ENCODE peak calls at places on chromosomes 5 and 9, in nine cellular contexts. S is CD4-positive, alpha-beta T cell; I is neural crest cell; O is left ventricle myocardium inferior; K is nephron progenitor cell; Y is RWPE1; R is astrocyte of the spinal cord; F is GM12865; U is tibial artery. G is an unnamed sample.

GRCh38 chr9:15295761-15296405 is 11.1 kb downstream of the TTC39B start:
- DNase-seq in S (no peak), I (no peak), O (no peak), K (peak; percentile 16), Y (peak; percentile 42), R (peak; percentile 87), F (peak; percentile 40), U (no peak), G (peak; percentile 35)

GRCh38 chr5:162323471-162323870 is 255.9 kb downstream of the GABRG2 start:
- DNase-seq in S (no peak), I (no peak), O (no peak), K (no peak), Y (no peak), R (no peak), F (no peak), U (no peak), G (no peak)

GRCh38 chr5:111043712-111044506 is 27.6 kb upstream of the TSLP start:
- DNase-seq in S (no peak), I (no peak), O (no peak), K (peak; percentile 14), Y (no peak), R (peak; percentile 94), F (no peak), U (no peak), G (no peak)

GRCh38 chr5:6761333-6761732 is 48.1 kb downstream of the TENT4A start:
- DNase-seq in S (no peak), I (no peak), O (no peak), K (no peak), Y (no peak), R (no peak), F (no peak), U (no peak), G (no peak)

GRCh38 chr9:124800306-124801259 is 23.6 kb downstream of the OLFML2A start:
- DNase-seq in S (no peak), I (no peak), O (peak; percentile 54), K (no peak), Y (peak; percentile 52), R (no peak), F (peak; percentile 51), U (no peak), G (peak; percentile 66)

GRCh38 chr5:91641730-91642350 is 258.7 kb upstream of the ARRDC3 start:
- DNase-seq in S (no peak), I (no peak), O (no peak), K (no peak), Y (peak; percentile 23), R (peak; percentile 75), F (peak; percentile 44), U (no peak), G (peak; percentile 3)

GRCh38 chr5:154830219-154830595 is 20.2 kb downstream of the FAXDC2 start:
- DNase-seq in S (no peak), I (no peak), O (no peak), K (no peak), Y (no peak), R (no peak), F (no peak), U (no peak), G (no peak)

GRCh38 chr9:76257224-76257794 is 136.9 kb downstream of the RFK start:
- DNase-seq in S (no peak), I (no peak), O (peak; percentile 43), K (no peak), Y (no peak), R (no peak), F (no peak), U (no peak), G (no peak)

GRCh38 chr5:84383296-84383815 is 1.3 kb downstream of the EDIL3 start:
- DNase-seq in S (no peak), I (peak; percentile 1), O (no peak), K (no peak), Y (no peak), R (no peak), F (no peak), U (peak; percentile 63), G (peak; percentile 0)

GRCh38 chr9:113526841-113527240 is 63.3 kb downstream of the RGS3 start:
- DNase-seq in S (no peak), I (no peak), O (no peak), K (no peak), Y (no peak), R (no peak), F (no peak), U (no peak), G (no peak)

GRCh38 chr5:56696900-56697299 is 118.4 kb upstream of the MAP3K1 start:
- DNase-seq in S (no peak), I (no peak), O (no peak), K (no peak), Y (no peak), R (peak; percentile 40), F (no peak), U (no peak), G (no peak)

DNA sequence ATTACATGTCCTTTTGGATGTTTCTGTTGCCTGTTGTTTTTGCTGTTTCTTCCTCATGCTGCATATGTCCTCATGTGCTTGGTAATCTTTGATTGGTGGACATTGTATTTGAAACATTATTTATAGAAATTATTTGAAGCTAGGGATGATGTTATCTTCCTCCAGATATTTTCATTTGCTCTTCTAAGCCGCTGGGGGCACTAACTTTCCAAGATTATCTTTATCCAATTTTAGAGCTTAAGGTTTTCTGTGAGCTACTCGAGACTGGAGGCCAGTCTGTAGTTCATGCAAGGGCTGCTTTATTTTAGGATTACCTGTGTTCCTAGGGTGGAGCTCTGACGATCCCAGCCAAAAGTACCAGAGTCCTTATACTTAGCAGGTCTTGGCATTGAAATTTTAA is 40.9 kb downstream of the STX17 start:
- DNase-seq in S (no peak), I (no peak), O (no peak), K (no peak), Y (no peak), R (peak; percentile 4), F (no peak), U (no peak), G (no peak)
- TF ChIP-seq CTCF in S (no peak), I (peak; percentile 52), O (no peak), K (peak; percentile 27), Y (no peak), R (peak; percentile 27), F (no peak), U (no peak), G (no peak)

GRCh38 chr9:2466703-2467102 is 154.9 kb upstream of the VLDLR start:
- DNase-seq in S (no peak), I (no peak), O (no peak), K (peak; percentile 43), Y (no peak), R (no peak), F (no peak), U (no peak), G (no peak)

GRCh38 chr9:2465516-2465915 is 156.1 kb upstream of the VLDLR start:
- DNase-seq in S (no peak), I (no peak), O (no peak), K (no peak), Y (no peak), R (no peak), F (no peak), U (no peak), G (no peak)

GRCh38 chr9:2473691-2474090 is 147.9 kb upstream of the VLDLR start:
- DNase-seq in S (no peak), I (no peak), O (no peak), K (no peak), Y (no peak), R (no peak), F (no peak), U (no peak), G (no peak)

GRCh38 chr9:2465921-2466460 is 155.6 kb upstream of the VLDLR start:
- DNase-seq in S (no peak), I (no peak), O (no peak), K (no peak), Y (peak; percentile 0), R (no peak), F (peak; percentile 78), U (no peak), G (peak; percentile 40)

DNA sequence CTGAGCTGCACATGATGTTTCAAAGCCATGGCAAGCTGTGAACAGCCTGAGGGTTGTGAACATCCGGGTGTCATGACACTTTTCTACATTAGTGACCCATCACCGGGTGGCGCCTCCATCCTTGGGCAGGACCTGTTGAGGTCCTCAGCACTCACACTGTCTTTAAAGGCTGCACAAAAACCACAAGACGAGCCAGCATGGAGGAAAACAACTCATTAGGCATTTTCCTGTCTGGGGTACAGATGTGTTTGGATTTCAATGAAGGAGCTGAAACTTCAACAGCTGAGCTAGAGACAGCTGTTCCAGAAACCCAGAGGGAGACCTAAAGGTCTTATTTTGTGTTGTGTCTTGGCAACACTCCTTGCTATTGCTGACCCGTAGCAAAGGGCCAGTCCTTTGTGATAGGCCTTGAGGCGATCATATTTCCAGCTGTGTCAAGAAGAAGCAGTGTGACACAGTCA is 151.9 kb upstream of the VLDLR start:
- DNase-seq in S (no peak), I (peak; percentile 2), O (peak; percentile 41), K (peak; percentile 15), Y (peak; percentile 1), R (peak; percentile 64), F (peak; percentile 26), U (no peak), G (no peak)
- TF ChIP-seq CTCF in S (no peak), I (no peak), O (no peak), K (no peak), Y (no peak), R (no peak), F (no peak), U (no peak), G (peak; percentile 27)

DNA sequence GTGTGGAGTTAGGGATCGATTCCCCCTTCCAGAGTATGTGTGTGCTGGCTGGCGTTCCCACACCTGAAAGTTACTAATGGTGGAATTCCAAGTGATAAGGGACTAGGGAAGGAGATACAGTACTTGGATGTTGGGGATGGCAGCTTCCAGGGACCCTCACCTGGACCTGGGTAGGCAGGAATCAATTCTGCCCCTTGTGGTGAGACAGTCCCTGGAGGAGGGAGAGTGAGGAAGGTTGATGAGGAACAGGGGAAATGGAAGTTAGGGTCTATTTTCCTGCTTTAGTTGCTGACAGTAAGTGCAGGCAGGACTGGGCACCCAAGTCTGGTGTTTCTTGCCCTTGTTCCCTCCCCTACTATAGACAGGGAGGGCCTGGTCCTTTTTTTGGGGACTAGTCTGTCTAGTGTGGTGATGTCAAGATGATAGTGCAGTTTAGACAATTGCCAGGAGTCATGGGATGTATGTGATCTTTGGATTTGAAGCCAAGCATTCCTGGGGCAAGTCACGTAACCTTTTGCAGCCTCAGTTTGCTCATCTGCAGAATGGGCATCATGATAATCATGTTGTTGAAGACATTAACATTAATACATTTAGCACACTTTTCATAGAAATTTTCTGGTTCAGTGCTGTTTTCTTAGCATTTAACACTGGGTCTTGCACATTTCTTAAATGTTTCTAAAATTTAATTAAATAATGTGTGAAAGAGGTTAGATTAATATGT is 51.7 kb downstream of the DAB2IP start:
- DNase-seq in S (no peak), I (no peak), O (no peak), K (no peak), Y (no peak), R (no peak), F (no peak), U (no peak), G (no peak)
- TF ChIP-seq CTCF in S (no peak), I (peak; percentile 32), O (peak; percentile 10), K (no peak), Y (no peak), R (peak; percentile 26), F (no peak), U (no peak), G (peak; percentile 8)

DNA sequence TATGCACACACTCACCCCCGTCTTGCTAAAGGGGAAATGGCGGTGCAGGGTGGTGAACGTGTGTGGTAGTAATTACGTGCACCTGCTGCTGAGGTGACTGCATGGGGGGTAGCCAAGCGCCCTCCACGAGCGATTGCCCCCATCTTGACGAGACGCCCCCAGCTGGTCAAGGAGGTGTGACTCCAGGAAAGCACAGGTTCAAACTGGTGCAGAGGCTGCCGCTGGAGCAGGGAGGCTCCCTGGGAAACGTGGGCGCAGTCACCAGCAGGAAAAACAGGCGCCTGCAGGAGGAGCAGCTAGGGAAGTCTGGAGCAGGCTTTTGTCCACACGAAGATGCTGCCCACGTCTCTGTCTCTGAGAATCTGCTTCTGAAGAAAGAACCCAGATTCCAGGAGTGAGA is 64.8 kb downstream of the IRX2 start:
- DNase-seq in S (no peak), I (no peak), O (no peak), K (no peak), Y (no peak), R (no peak), F (no peak), U (no peak), G (no peak)
- TF ChIP-seq CTCF in S (no peak), I (no peak), O (no peak), K (no peak), Y (no peak), R (no peak), F (no peak), U (no peak), G (no peak)